ENCODE peak calls at places on chromosomes 2 and 18, in six cellular contexts. L, A, U, S, Z and V are unnamed samples.

GRCh38 chr2:36540986-36541750 is 56.8 kb downstream of the FEZ2 start:
- DNase-seq in L (no peak), A (no peak), U (no peak), S (no peak), Z (no peak), V (no peak)

GRCh38 chr18:79803611-79804051 is 5.9 kb downstream of the KCNG2 start:
- DNase-seq in L (no peak), A (no peak), U (no peak), S (no peak), Z (no peak), V (no peak)

GRCh38 chr2:238668426-238668825 is 179.5 kb upstream of the TWIST2 start:
- DNase-seq in L (no peak), A (no peak), U (no peak), S (no peak), Z (no peak), V (no peak)

GRCh38 chr2:174235680-174236079 is 12.7 kb downstream of the OLA1 start:
- DNase-seq in L (no peak), A (no peak), U (no peak), S (no peak), Z (no peak), V (no peak)

GRCh38 chr2:192773044-192773443 is 578.3 kb upstream of the TMEFF2 start:
- DNase-seq in L (no peak), A (no peak), U (no peak), S (peak; percentile 77), Z (no peak), V (no peak)

GRCh38 chr18:64380117-64380516 is 231.2 kb upstream of the LINC00305 start:
- DNase-seq in L (no peak), A (no peak), U (no peak), S (no peak), Z (no peak), V (no peak)

GRCh38 chr18:36539674-36540073 is 242.2 kb downstream of the FHOD3 start:
- DNase-seq in L (no peak), A (no peak), U (no peak), S (no peak), Z (no peak), V (no peak)

GRCh38 chr18:63741769-63742168 is 33.4 kb upstream of the SERPINB7 start:
- DNase-seq in L (no peak), A (no peak), U (no peak), S (no peak), Z (no peak), V (peak; percentile 55)

GRCh38 chr2:83054751-83055150 is 1404.3 kb downstream of the SUCLG1 start:
- DNase-seq in L (no peak), A (no peak), U (no peak), S (no peak), Z (no peak), V (no peak)

GRCh38 chr2:208096080-208096479 is 28.2 kb downstream of the CRYGD start:
- DNase-seq in L (no peak), A (no peak), U (no peak), S (no peak), Z (no peak), V (no peak)

GRCh38 chr2:119659601-119660342 is 19.2 kb upstream of the TMEM177 start:
- DNase-seq in L (peak; percentile 61), A (no peak), U (peak; percentile 51), S (peak; percentile 49), Z (no peak), V (no peak)

GRCh38 chr2:52445720-52446119 is 1321.9 kb upstream of the CHAC2 start:
- DNase-seq in L (no peak), A (no peak), U (no peak), S (no peak), Z (no peak), V (no peak)

GRCh38 chr2:66574701-66575624 is 140.0 kb downstream of the MEIS1 start:
- DNase-seq in L (peak; percentile 82), A (no peak), U (peak; percentile 91), S (peak; percentile 57), Z (no peak), V (peak; percentile 79)

GRCh38 chr2:209496586-209496982 is 72.7 kb downstream of the MAP2 start:
- DNase-seq in L (no peak), A (no peak), U (no peak), S (no peak), Z (no peak), V (no peak)

GRCh38 chr2:16026816-16027501 is 86.6 kb downstream of the MYCN start:
- DNase-seq in L (no peak), A (no peak), U (no peak), S (no peak), Z (no peak), V (no peak)

GRCh38 chr2:126971481-126972271 is 73.0 kb downstream of the TEX51 start:
- DNase-seq in L (peak; percentile 77), A (no peak), U (peak; percentile 92), S (peak; percentile 58), Z (peak; percentile 56), V (peak; percentile 69)

GRCh38 chr2:219309278-219309677 is at the start of gene PTPRN:
- DNase-seq in L (no peak), A (no peak), U (peak; percentile 95), S (no peak), Z (no peak), V (no peak)

GRCh38 chr18:12825230-12825629 is 58.8 kb downstream of the PTPN2 start:
- DNase-seq in L (no peak), A (no peak), U (no peak), S (no peak), Z (no peak), V (no peak)

GRCh38 chr18:22459491-22459890 is 41.8 kb upstream of the CTAGE1 start:
- DNase-seq in L (no peak), A (no peak), U (no peak), S (no peak), Z (no peak), V (no peak)

GRCh38 chr2:37376421-37377186 is 32.2 kb downstream of the QPCT start:
- DNase-seq in L (no peak), A (peak; percentile 78), U (no peak), S (no peak), Z (no peak), V (no peak)

GRCh38 chr18:54254265-54254758 is 15.0 kb upstream of the POLI start:
- DNase-seq in L (no peak), A (no peak), U (no peak), S (peak; percentile 98), Z (no peak), V (peak; percentile 53)

GRCh38 chr2:201116115-201116958 is at the start of gene CFLAR:
- DNase-seq in L (peak; percentile 88), A (no peak), U (peak; percentile 84), S (peak; percentile 94), Z (no peak), V (peak; percentile 80)

GRCh38 chr2:237062585-237062984 is 23.1 kb upstream of the COPS8 start:
- DNase-seq in L (no peak), A (no peak), U (no peak), S (no peak), Z (no peak), V (no peak)

DNA sequence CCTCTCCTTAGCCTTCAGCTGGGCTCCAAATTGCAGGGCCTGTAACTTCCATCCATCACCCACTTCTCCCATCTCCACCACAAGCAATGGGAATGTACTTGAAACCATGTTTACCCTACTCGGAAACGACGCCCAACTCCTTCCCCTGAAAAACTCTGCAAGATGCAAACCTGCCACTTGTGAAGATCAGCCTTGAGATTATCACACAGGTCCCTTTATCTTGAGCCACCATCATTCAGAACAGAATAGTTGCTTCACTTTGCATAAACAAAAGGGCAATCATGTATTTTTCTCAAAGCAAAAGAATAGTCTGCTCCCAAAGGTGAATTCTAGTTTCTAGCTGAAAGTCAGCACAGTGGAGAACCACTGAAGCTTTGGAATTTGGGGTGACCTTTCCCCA is 75.8 kb downstream of the TNFRSF11A start:
- DNase-seq in L (no peak), A (no peak), U (no peak), S (no peak), Z (no peak), V (no peak)
- H3K4me1 ChIP-seq in L (no peaks in the 10 kb centered on the region), A (no peaks in the 10 kb centered on the region), U (no peaks in the 10 kb centered on the region), S (peaks cover 54% of the 10 kb centered on the region), Z (peaks cover 3% of the 10 kb centered on the region), V (peaks cover 8% of the 10 kb centered on the region)

GRCh38 chr18:8797206-8797605 is 91.8 kb downstream of the MTCL1 start:
- DNase-seq in L (no peak), A (no peak), U (no peak), S (peak; percentile 64), Z (no peak), V (peak; percentile 16)

GRCh38 chr18:8800445-8800844 is 95.1 kb downstream of the MTCL1 start:
- DNase-seq in L (no peak), A (no peak), U (no peak), S (no peak), Z (peak; percentile 53), V (peak; percentile 93)

GRCh38 chr18:8800041-8800441 is 94.7 kb downstream of the MTCL1 start:
- DNase-seq in L (no peak), A (no peak), U (no peak), S (no peak), Z (no peak), V (no peak)

GRCh38 chr18:8799593-8799992 is 94.2 kb downstream of the MTCL1 start:
- DNase-seq in L (no peak), A (no peak), U (no peak), S (no peak), Z (no peak), V (no peak)

GRCh38 chr18:8798996-8799395 is 93.6 kb downstream of the MTCL1 start:
- DNase-seq in L (no peak), A (no peak), U (peak; percentile 87), S (no peak), Z (no peak), V (peak; percentile 50)
- H3K27ac ChIP-seq in L (no peak overlapping the region), A (no peak overlapping the region), U (peak overlapping the region; percentile 88), S (no peak overlapping the region), Z (no peak overlapping the region), V (peak overlapping the region; percentile 96)

GRCh38 chr2:224930124-224930523 is 112.1 kb downstream of the DOCK10 start:
- DNase-seq in L (no peak), A (no peak), U (no peak), S (no peak), Z (no peak), V (no peak)
- TF ChIP-seq CHD2 in L (no peak), A (no peak), U (no peak), S (no peak), Z (no peak), V (no peak)

GRCh38 chr2:217939220-217939619 is 63.6 kb downstream of the TNS1 start:
- DNase-seq in L (no peak), A (no peak), U (no peak), S (no peak), Z (no peak), V (no peak)

GRCh38 chr2:217937446-217937845 is 65.3 kb downstream of the TNS1 start:
- DNase-seq in L (no peak), A (no peak), U (peak; percentile 71), S (no peak), Z (no peak), V (no peak)

GRCh38 chr2:217939629-217940245 is 63.1 kb downstream of the TNS1 start:
- DNase-seq in L (no peak), A (no peak), U (no peak), S (no peak), Z (no peak), V (no peak)

GRCh38 chr2:217936952-217937351 is 65.8 kb downstream of the TNS1 start:
- DNase-seq in L (no peak), A (no peak), U (no peak), S (no peak), Z (no peak), V (no peak)

DNA sequence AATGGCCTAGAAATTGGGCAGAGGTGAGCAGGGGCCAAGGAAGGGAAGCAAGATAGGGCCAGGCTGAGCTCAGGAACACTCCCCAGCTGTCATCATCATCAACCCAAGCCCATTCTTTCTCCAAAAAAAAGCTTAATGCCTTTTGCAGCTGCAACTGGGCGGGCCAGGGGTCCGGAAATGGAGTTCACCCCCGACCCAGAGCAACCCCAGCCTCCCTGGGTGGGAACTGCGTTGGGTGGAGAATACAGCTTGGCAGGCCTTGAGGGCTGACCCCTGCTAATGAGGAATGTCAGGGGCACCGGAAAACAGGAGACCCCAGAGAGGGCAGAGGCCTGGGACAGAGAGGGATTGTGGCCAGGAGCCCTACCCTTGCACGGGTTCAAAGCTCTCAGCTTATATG is 64.8 kb downstream of the TNS1 start:
- DNase-seq in L (no peak), A (no peak), U (no peak), S (no peak), Z (no peak), V (no peak)
- H3K4me1 ChIP-seq in L (no peaks in the 10 kb centered on the region), A (no peaks in the 10 kb centered on the region), U (peaks cover 56% of the 10 kb centered on the region), S (peaks cover 89% of the 10 kb centered on the region), Z (peaks cover 27% of the 10 kb centered on the region), V (peaks cover 66% of the 10 kb centered on the region)